ENCODE peak calls at places on chromosome 18, in eight cellular contexts. N, T, W, E, Z, C, A and K are unnamed samples.

GRCh38 chr18:37309059-37309458 is 256.5 kb downstream of the CELF4 start:
- DNase-seq in N (no peak), T (no peak), W (peak; percentile 36), E (no peak), Z (no peak), C (peak; percentile 24), A (no peak), K (no peak)

GRCh38 chr18:47931707-47932103 is 1.2 kb upstream of the SMAD2 start:
- DNase-seq in N (no peak), T (peak; percentile 23), W (peak; percentile 30), E (no peak), Z (no peak), C (no peak), A (no peak), K (no peak)

GRCh38 chr18:62976227-62976626 is 260.9 kb downstream of the PHLPP1 start:
- DNase-seq in N (no peak), T (no peak), W (no peak), E (no peak), Z (no peak), C (peak; percentile 27), A (no peak), K (no peak)

GRCh38 chr18:26540041-26540628 is 8.2 kb downstream of the KCTD1 start:
- DNase-seq in N (peak; percentile 43), T (no peak), W (peak; percentile 21), E (no peak), Z (no peak), C (no peak), A (no peak), K (no peak)

GRCh38 chr18:67483237-67483636 is 33.3 kb downstream of the DSEL start:
- DNase-seq in N (no peak), T (no peak), W (peak; percentile 72), E (peak; percentile 33), Z (no peak), C (no peak), A (no peak), K (no peak)

GRCh38 chr18:33746261-33746660 is 168.2 kb downstream of the ASXL3 start:
- DNase-seq in N (no peak), T (no peak), W (no peak), E (no peak), Z (no peak), C (no peak), A (no peak), K (no peak)

GRCh38 chr18:25044694-25045093 is 307.3 kb downstream of the ZNF521 start:
- DNase-seq in N (no peak), T (no peak), W (no peak), E (no peak), Z (no peak), C (no peak), A (no peak), K (no peak)

GRCh38 chr18:56789004-56789888 is 138.1 kb downstream of the WDR7 start:
- DNase-seq in N (peak; percentile 7), T (no peak), W (peak; percentile 20), E (no peak), Z (peak; percentile 18), C (no peak), A (no peak), K (peak; percentile 6)

GRCh38 chr18:22983175-22983574 is 50.0 kb downstream of the RBBP8 start:
- DNase-seq in N (peak; percentile 39), T (no peak), W (peak; percentile 56), E (no peak), Z (peak; percentile 20), C (no peak), A (no peak), K (peak; percentile 69)

GRCh38 chr18:77088977-77089795 is 43.4 kb downstream of the MBP start:
- DNase-seq in N (no peak), T (no peak), W (no peak), E (no peak), Z (no peak), C (no peak), A (peak; percentile 61), K (peak; percentile 77)

GRCh38 chr18:74589021-74589420 is 8.6 kb upstream of the ZNF407 start:
- DNase-seq in N (no peak), T (no peak), W (no peak), E (no peak), Z (no peak), C (no peak), A (no peak), K (no peak)